ENCODE peak calls at places on chromosomes 6 and 20, in five cellular contexts. One of them, this sample, is unnamed. For H3K9me3, the result is how much of the 10 kb centered on the place peaks cover.

GRCh38 chr6:157760589-157761330 is 62.3 kb upstream of the SNX9 start:
- DNase-seq in gastrocnemius medialis: no peak
- DNase-seq in IMR-90: peak
- DNase-seq in CD8-positive, alpha-beta T cell: no peak
- DNase-seq in Caco-2: no peak
- DNase-seq in this sample: no peak

GRCh38 chr20:45518282-45518681 is 2.9 kb upstream of the SPINT3 start:
- DNase-seq in CD8-positive, alpha-beta T cell: no peak
- DNase-seq in gastrocnemius medialis: no peak
- DNase-seq in IMR-90: no peak
- DNase-seq in Caco-2: no peak
- DNase-seq in this sample: no peak

GRCh38 chr6:112214749-112215269 is 39.6 kb downstream of the LAMA4 start:
- DNase-seq in gastrocnemius medialis: no peak
- DNase-seq in Caco-2: no peak
- DNase-seq in IMR-90: peak
- DNase-seq in CD8-positive, alpha-beta T cell: no peak
- DNase-seq in this sample: no peak

GRCh38 chr6:46815130-46815529 is 21.9 kb downstream of the MEP1A start:
- DNase-seq in CD8-positive, alpha-beta T cell: no peak
- DNase-seq in Caco-2: no peak
- DNase-seq in IMR-90: no peak
- DNase-seq in gastrocnemius medialis: no peak
- DNase-seq in this sample: no peak

GRCh38 chr6:163991326-163991725 is 576.8 kb downstream of the QKI start:
- DNase-seq in gastrocnemius medialis: no peak
- DNase-seq in Caco-2: no peak
- DNase-seq in CD8-positive, alpha-beta T cell: no peak
- DNase-seq in IMR-90: no peak
- DNase-seq in this sample: no peak

GRCh38 chr6:170114187-170114945 is 176.5 kb downstream of the DLL1 start:
- DNase-seq in Caco-2: no peak
- DNase-seq in IMR-90: no peak
- DNase-seq in CD8-positive, alpha-beta T cell: no peak
- DNase-seq in gastrocnemius medialis: peak
- DNase-seq in this sample: no peak

GRCh38 chr6:158377866-158378265 is 65.6 kb downstream of the TULP4 start:
- DNase-seq in gastrocnemius medialis: no peak
- DNase-seq in CD8-positive, alpha-beta T cell: no peak
- DNase-seq in IMR-90: peak
- DNase-seq in Caco-2: no peak
- DNase-seq in this sample: no peak

GRCh38 chr6:112343375-112343774 is 3.8 kb upstream of the RFPL4B start:
- DNase-seq in CD8-positive, alpha-beta T cell: no peak
- DNase-seq in IMR-90: no peak
- DNase-seq in gastrocnemius medialis: no peak
- DNase-seq in Caco-2: no peak
- DNase-seq in this sample: no peak

GRCh38 chr6:164507197-164507957 is 802.0 kb downstream of the C6orf118 start:
- DNase-seq in CD8-positive, alpha-beta T cell: no peak
- DNase-seq in IMR-90: no peak
- DNase-seq in gastrocnemius medialis: no peak
- DNase-seq in Caco-2: no peak
- DNase-seq in this sample: no peak

GRCh38 chr6:166950443-166950821 is 5.9 kb downstream of the RNASET2 start:
- DNase-seq in IMR-90: no peak
- DNase-seq in Caco-2: no peak
- DNase-seq in CD8-positive, alpha-beta T cell: no peak
- DNase-seq in gastrocnemius medialis: no peak
- DNase-seq in this sample: no peak

GRCh38 chr6:75986935-75987334 is 85.5 kb downstream of the IMPG1 start:
- DNase-seq in IMR-90: no peak
- DNase-seq in gastrocnemius medialis: no peak
- DNase-seq in CD8-positive, alpha-beta T cell: no peak
- DNase-seq in Caco-2: no peak
- DNase-seq in this sample: no peak

GRCh38 chr20:45926731-45927070 is 7.8 kb upstream of the PCIF1 start:
- DNase-seq in IMR-90: no peak
- DNase-seq in CD8-positive, alpha-beta T cell: no peak
- DNase-seq in Caco-2: no peak
- DNase-seq in gastrocnemius medialis: no peak
- DNase-seq in this sample: no peak

GRCh38 chr20:18805881-18806280 is 7.7 kb upstream of the SCP2D1 start:
- DNase-seq in gastrocnemius medialis: no peak
- DNase-seq in CD8-positive, alpha-beta T cell: no peak
- DNase-seq in IMR-90: peak
- DNase-seq in Caco-2: no peak
- DNase-seq in this sample: no peak

GRCh38 chr6:157424491-157425020 is 43.6 kb downstream of the ZDHHC14 start:
- DNase-seq in CD8-positive, alpha-beta T cell: no peak
- DNase-seq in IMR-90: no peak
- DNase-seq in gastrocnemius medialis: no peak
- DNase-seq in Caco-2: peak
- DNase-seq in this sample: no peak

GRCh38 chr20:37492945-37493344 is 28.1 kb upstream of the NNAT start:
- DNase-seq in gastrocnemius medialis: no peak
- DNase-seq in IMR-90: no peak
- DNase-seq in CD8-positive, alpha-beta T cell: no peak
- DNase-seq in Caco-2: peak
- DNase-seq in this sample: no peak

GRCh38 chr20:19964289-19965263 is 52.6 kb upstream of the NAA20 start:
- DNase-seq in gastrocnemius medialis: peak
- DNase-seq in Caco-2: peak
- DNase-seq in IMR-90: peak
- DNase-seq in CD8-positive, alpha-beta T cell: no peak
- DNase-seq in this sample: no peak

GRCh38 chr6:125453516-125453915 is 151.7 kb upstream of the HDDC2 start:
- DNase-seq in CD8-positive, alpha-beta T cell: no peak
- DNase-seq in IMR-90: no peak
- DNase-seq in Caco-2: no peak
- DNase-seq in gastrocnemius medialis: no peak
- DNase-seq in this sample: no peak
- H3K9me3 ChIP-seq in CD8-positive, alpha-beta T cell: under half
- H3K9me3 ChIP-seq in IMR-90: under half
- H3K9me3 ChIP-seq in Caco-2: under half
- H3K9me3 ChIP-seq in gastrocnemius medialis: under half
- H3K9me3 ChIP-seq in this sample: under half

DNA sequence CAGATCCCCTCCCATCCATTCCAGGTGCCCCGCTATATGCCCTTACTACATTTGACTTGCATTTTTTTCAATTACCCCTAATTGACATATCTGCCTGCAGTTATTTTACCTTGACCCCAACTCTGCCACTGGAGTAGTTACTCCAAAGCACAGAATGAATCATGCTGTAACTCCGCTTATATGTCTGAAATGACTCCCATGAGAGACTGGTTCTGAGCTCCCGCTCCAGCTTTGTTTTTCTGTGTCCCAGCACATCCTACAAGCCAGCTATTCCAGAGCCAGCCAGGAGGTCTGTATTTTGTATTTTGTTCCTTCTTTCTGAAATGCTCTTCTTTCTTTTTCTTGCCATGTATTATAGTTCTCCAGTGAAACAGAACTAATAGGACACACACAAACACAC is 10.9 kb upstream of the NOX3 start:
- DNase-seq in CD8-positive, alpha-beta T cell: no peak
- DNase-seq in Caco-2: no peak
- DNase-seq in IMR-90: no peak
- DNase-seq in gastrocnemius medialis: no peak
- DNase-seq in this sample: no peak
- H3K9me3 ChIP-seq in CD8-positive, alpha-beta T cell: under half
- H3K9me3 ChIP-seq in Caco-2: under half
- H3K9me3 ChIP-seq in IMR-90: under half
- H3K9me3 ChIP-seq in gastrocnemius medialis: under half
- H3K9me3 ChIP-seq in this sample: under half

GRCh38 chr6:155611742-155612141 is 156.1 kb upstream of the NOX3 start:
- DNase-seq in gastrocnemius medialis: no peak
- DNase-seq in CD8-positive, alpha-beta T cell: no peak
- DNase-seq in IMR-90: no peak
- DNase-seq in Caco-2: no peak
- DNase-seq in this sample: no peak
- H3K9me3 ChIP-seq in gastrocnemius medialis: under half
- H3K9me3 ChIP-seq in CD8-positive, alpha-beta T cell: under half
- H3K9me3 ChIP-seq in IMR-90: under half
- H3K9me3 ChIP-seq in Caco-2: under half
- H3K9me3 ChIP-seq in this sample: under half

DNA sequence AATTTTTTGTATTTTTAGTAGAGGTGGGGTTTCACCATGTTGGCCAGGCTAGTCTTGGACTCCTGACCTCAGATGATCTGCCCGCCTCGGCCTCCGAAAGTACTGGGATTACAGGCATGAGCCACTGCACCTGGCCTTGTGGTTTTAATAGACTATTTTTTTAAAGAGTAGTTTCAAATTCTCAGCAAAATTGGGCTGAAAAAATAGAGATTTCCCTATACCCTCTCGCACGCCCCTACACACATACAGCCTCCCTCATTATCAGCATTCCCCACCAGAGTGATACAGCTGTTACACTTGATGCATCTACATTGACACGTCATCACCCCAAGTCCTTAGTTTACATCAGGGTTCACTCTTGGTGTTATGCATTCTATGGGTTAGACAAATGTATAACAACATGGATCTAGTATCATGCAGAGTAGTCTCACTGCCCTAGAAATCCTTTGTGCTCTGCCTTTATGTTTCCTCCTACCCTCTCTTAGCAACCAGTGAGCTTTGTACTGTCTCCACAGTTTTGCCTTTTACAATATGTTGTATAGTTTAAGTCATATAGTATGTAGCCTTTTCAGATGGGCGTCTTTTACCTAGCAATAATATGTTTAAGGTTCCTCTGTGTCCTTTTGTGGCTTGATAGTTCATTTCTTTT is 103.6 kb downstream of the CDYL start:
- DNase-seq in Caco-2: no peak
- DNase-seq in gastrocnemius medialis: no peak
- DNase-seq in CD8-positive, alpha-beta T cell: no peak
- DNase-seq in IMR-90: no peak
- DNase-seq in this sample: no peak
- H3K9me3 ChIP-seq in Caco-2: under half
- H3K9me3 ChIP-seq in gastrocnemius medialis: under half
- H3K9me3 ChIP-seq in CD8-positive, alpha-beta T cell: under half
- H3K9me3 ChIP-seq in IMR-90: under half
- H3K9me3 ChIP-seq in this sample: under half

GRCh38 chr20:31341470-31341869 is 26.9 kb upstream of the DEFB118 start:
- DNase-seq in Caco-2: no peak
- DNase-seq in IMR-90: no peak
- DNase-seq in CD8-positive, alpha-beta T cell: no peak
- DNase-seq in gastrocnemius medialis: no peak
- DNase-seq in this sample: no peak
- H3K9me3 ChIP-seq in Caco-2: under half
- H3K9me3 ChIP-seq in IMR-90: under half
- H3K9me3 ChIP-seq in CD8-positive, alpha-beta T cell: under half
- H3K9me3 ChIP-seq in gastrocnemius medialis: under half
- H3K9me3 ChIP-seq in this sample: under half

This sample was measured in T-helper 17 cell.